ENCODE peak calls at places on chromosomes 1 and 21, in six cellular contexts. One of them, this sample, is unnamed.

GRCh38 chr1:10489291-10490055 is 14.7 kb downstream of the PEX14 start:
- DNase-seq in CD8-positive, alpha-beta memory T cell: no peak
- DNase-seq in thoracic aorta: no peak
- DNase-seq in caudate nucleus: no peak
- DNase-seq in pancreas: no peak
- DNase-seq in RWPE1: no peak
- DNase-seq in this sample: no peak

GRCh38 chr1:201536542-201536941 is 2.4 kb upstream of the NAV1 start:
- DNase-seq in CD8-positive, alpha-beta memory T cell: no peak
- DNase-seq in thoracic aorta: no peak
- DNase-seq in caudate nucleus: no peak
- DNase-seq in pancreas: no peak
- DNase-seq in RWPE1: peak
- DNase-seq in this sample: no peak

GRCh38 chr1:36134805-36135339 is 9.8 kb upstream of the COL8A2 start:
- DNase-seq in CD8-positive, alpha-beta memory T cell: no peak
- DNase-seq in thoracic aorta: peak
- DNase-seq in caudate nucleus: peak
- DNase-seq in pancreas: no peak
- DNase-seq in RWPE1: peak
- DNase-seq in this sample: no peak

GRCh38 chr21:35563885-35564451 is 496.4 kb downstream of the SETD4 start:
- DNase-seq in CD8-positive, alpha-beta memory T cell: no peak
- DNase-seq in thoracic aorta: peak
- DNase-seq in caudate nucleus: no peak
- DNase-seq in pancreas: no peak
- DNase-seq in RWPE1: no peak
- DNase-seq in this sample: no peak

GRCh38 chr1:105485207-105485606 is 1571.3 kb upstream of the PRMT6 start:
- DNase-seq in CD8-positive, alpha-beta memory T cell: no peak
- DNase-seq in thoracic aorta: no peak
- DNase-seq in caudate nucleus: no peak
- DNase-seq in pancreas: no peak
- DNase-seq in RWPE1: peak
- DNase-seq in this sample: no peak

GRCh38 chr1:3319874-3320245 is 134.6 kb upstream of the ARHGEF16 start:
- DNase-seq in CD8-positive, alpha-beta memory T cell: no peak
- DNase-seq in thoracic aorta: no peak
- DNase-seq in caudate nucleus: no peak
- DNase-seq in pancreas: no peak
- DNase-seq in RWPE1: peak
- DNase-seq in this sample: no peak

GRCh38 chr1:59695301-59695700 is 119.4 kb upstream of the HOOK1 start:
- DNase-seq in CD8-positive, alpha-beta memory T cell: no peak
- DNase-seq in thoracic aorta: no peak
- DNase-seq in caudate nucleus: no peak
- DNase-seq in pancreas: no peak
- DNase-seq in RWPE1: no peak
- DNase-seq in this sample: no peak

GRCh38 chr1:168112673-168113305 is 23.9 kb downstream of the GPR161 start:
- DNase-seq in CD8-positive, alpha-beta memory T cell: no peak
- DNase-seq in thoracic aorta: no peak
- DNase-seq in caudate nucleus: no peak
- DNase-seq in pancreas: peak
- DNase-seq in RWPE1: peak
- DNase-seq in this sample: peak

GRCh38 chr1:231931846-231932454 is 305.4 kb downstream of the DISC1 start:
- DNase-seq in CD8-positive, alpha-beta memory T cell: peak
- DNase-seq in thoracic aorta: no peak
- DNase-seq in caudate nucleus: no peak
- DNase-seq in pancreas: no peak
- DNase-seq in RWPE1: no peak
- DNase-seq in this sample: no peak

GRCh38 chr1:226602186-226603029 is 53.8 kb downstream of the STUM start:
- DNase-seq in CD8-positive, alpha-beta memory T cell: no peak
- DNase-seq in thoracic aorta: no peak
- DNase-seq in caudate nucleus: no peak
- DNase-seq in pancreas: no peak
- DNase-seq in RWPE1: peak
- DNase-seq in this sample: peak

GRCh38 chr1:18998016-18998724 is 41.7 kb upstream of the IFFO2 start:
- DNase-seq in CD8-positive, alpha-beta memory T cell: no peak
- DNase-seq in thoracic aorta: no peak
- DNase-seq in caudate nucleus: no peak
- DNase-seq in pancreas: no peak
- DNase-seq in RWPE1: peak
- DNase-seq in this sample: no peak

GRCh38 chr1:4605158-4605557 is 49.3 kb upstream of the AJAP1 start:
- DNase-seq in CD8-positive, alpha-beta memory T cell: no peak
- DNase-seq in thoracic aorta: no peak
- DNase-seq in caudate nucleus: no peak
- DNase-seq in pancreas: no peak
- DNase-seq in RWPE1: no peak
- DNase-seq in this sample: no peak

GRCh38 chr1:115814685-115815398 is 26.1 kb downstream of the NHLH2 start:
- DNase-seq in CD8-positive, alpha-beta memory T cell: no peak
- DNase-seq in thoracic aorta: no peak
- DNase-seq in caudate nucleus: no peak
- DNase-seq in pancreas: no peak
- DNase-seq in RWPE1: peak
- DNase-seq in this sample: no peak

GRCh38 chr1:245332085-245332484 is 177.3 kb downstream of the KIF26B start:
- DNase-seq in CD8-positive, alpha-beta memory T cell: no peak
- DNase-seq in thoracic aorta: no peak
- DNase-seq in caudate nucleus: no peak
- DNase-seq in pancreas: no peak
- DNase-seq in RWPE1: no peak
- DNase-seq in this sample: no peak

GRCh38 chr1:184890539-184890973 is 83.8 kb downstream of the NIBAN1 start:
- DNase-seq in CD8-positive, alpha-beta memory T cell: peak
- DNase-seq in thoracic aorta: peak
- DNase-seq in caudate nucleus: no peak
- DNase-seq in pancreas: no peak
- DNase-seq in RWPE1: no peak
- DNase-seq in this sample: no peak

GRCh38 chr1:170533331-170533730 is 1.4 kb downstream of the GORAB start:
- DNase-seq in CD8-positive, alpha-beta memory T cell: no peak
- DNase-seq in thoracic aorta: no peak
- DNase-seq in caudate nucleus: no peak
- DNase-seq in pancreas: no peak
- DNase-seq in RWPE1: no peak
- DNase-seq in this sample: no peak

GRCh38 chr21:30714946-30715345 is 3.6 kb downstream of the KRTAP21-3 start:
- DNase-seq in CD8-positive, alpha-beta memory T cell: no peak
- DNase-seq in thoracic aorta: no peak
- DNase-seq in caudate nucleus: no peak
- DNase-seq in pancreas: no peak
- DNase-seq in RWPE1: no peak
- DNase-seq in this sample: no peak

GRCh38 chr1:5504364-5504740 is 487.9 kb downstream of the NPHP4 start:
- DNase-seq in CD8-positive, alpha-beta memory T cell: no peak
- DNase-seq in thoracic aorta: no peak
- DNase-seq in caudate nucleus: no peak
- DNase-seq in pancreas: no peak
- DNase-seq in RWPE1: no peak
- DNase-seq in this sample: no peak

GRCh38 chr1:110003747-110004428 is 19.3 kb downstream of the AHCYL1 start:
- DNase-seq in CD8-positive, alpha-beta memory T cell: no peak
- DNase-seq in thoracic aorta: peak
- DNase-seq in caudate nucleus: no peak
- DNase-seq in pancreas: peak
- DNase-seq in RWPE1: peak
- DNase-seq in this sample: peak

GRCh38 chr1:12475947-12476346 is 142.1 kb downstream of the DHRS3 start:
- DNase-seq in CD8-positive, alpha-beta memory T cell: peak
- DNase-seq in thoracic aorta: no peak
- DNase-seq in caudate nucleus: no peak
- DNase-seq in pancreas: no peak
- DNase-seq in RWPE1: no peak
- DNase-seq in this sample: no peak

GRCh38 chr1:12472798-12473551 is 145.0 kb downstream of the DHRS3 start:
- DNase-seq in CD8-positive, alpha-beta memory T cell: peak
- DNase-seq in thoracic aorta: no peak
- DNase-seq in caudate nucleus: no peak
- DNase-seq in pancreas: no peak
- DNase-seq in RWPE1: no peak
- DNase-seq in this sample: no peak

GRCh38 chr1:12475158-12475934 is 142.7 kb downstream of the DHRS3 start:
- DNase-seq in CD8-positive, alpha-beta memory T cell: no peak
- DNase-seq in thoracic aorta: no peak
- DNase-seq in caudate nucleus: no peak
- DNase-seq in pancreas: no peak
- DNase-seq in RWPE1: no peak
- DNase-seq in this sample: no peak

GRCh38 chr1:12472410-12472797 is 145.6 kb downstream of the DHRS3 start:
- DNase-seq in CD8-positive, alpha-beta memory T cell: no peak
- DNase-seq in thoracic aorta: no peak
- DNase-seq in caudate nucleus: no peak
- DNase-seq in pancreas: no peak
- DNase-seq in RWPE1: no peak
- DNase-seq in this sample: no peak

DNA sequence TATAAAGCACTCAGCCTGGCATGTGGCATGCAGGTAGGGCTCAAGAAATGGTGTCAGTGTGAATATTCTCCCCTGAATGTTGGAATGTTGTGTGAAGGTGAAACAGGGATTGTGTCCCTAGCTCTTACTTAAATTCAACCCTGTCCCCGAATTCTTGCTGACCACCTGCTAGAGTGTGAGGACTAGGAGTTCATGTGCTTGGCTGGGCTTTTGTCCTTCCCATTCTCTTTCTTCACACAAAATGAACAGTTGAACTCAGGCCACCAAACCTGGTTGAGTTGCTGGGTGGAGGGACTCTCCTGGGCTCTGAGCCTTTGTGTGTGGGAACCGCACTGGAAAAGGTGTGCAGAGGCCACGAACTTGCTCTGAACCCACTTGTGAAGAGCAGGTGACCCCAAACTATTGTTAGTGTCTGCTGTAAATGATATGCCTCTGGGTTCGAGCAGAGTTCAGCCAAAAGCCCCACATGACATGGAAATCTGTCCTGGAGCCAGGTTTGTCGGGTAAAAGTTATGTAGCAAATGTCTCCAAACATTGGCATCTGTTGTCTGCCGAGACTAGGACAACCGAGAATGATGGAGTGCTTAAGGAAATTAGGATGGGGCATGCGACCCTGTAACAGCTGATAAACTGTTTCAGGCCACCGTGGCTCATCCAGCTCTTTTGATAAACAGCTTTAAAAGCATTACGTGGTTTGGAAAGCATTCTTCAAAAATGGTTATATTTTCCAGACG is 144.2 kb downstream of the DHRS3 start:
- DNase-seq in CD8-positive, alpha-beta memory T cell: no peak
- DNase-seq in thoracic aorta: no peak
- DNase-seq in caudate nucleus: no peak
- DNase-seq in pancreas: no peak
- DNase-seq in RWPE1: no peak
- DNase-seq in this sample: no peak
- H3K27ac ChIP-seq in CD8-positive, alpha-beta memory T cell: peak
- H3K27ac ChIP-seq in thoracic aorta: peak
- H3K27ac ChIP-seq in caudate nucleus: no peak
- H3K27ac ChIP-seq in pancreas: peak
- H3K27ac ChIP-seq in RWPE1: no peak
- H3K27ac ChIP-seq in this sample: peak

GRCh38 chr1:33723251-33723650 is 140.6 kb upstream of the HMGB4 start:
- DNase-seq in CD8-positive, alpha-beta memory T cell: no peak
- DNase-seq in thoracic aorta: no peak
- DNase-seq in caudate nucleus: no peak
- DNase-seq in pancreas: no peak
- DNase-seq in RWPE1: no peak
- DNase-seq in this sample: no peak

GRCh38 chr1:33724348-33724747 is 139.5 kb upstream of the HMGB4 start:
- DNase-seq in CD8-positive, alpha-beta memory T cell: no peak
- DNase-seq in thoracic aorta: no peak
- DNase-seq in caudate nucleus: no peak
- DNase-seq in pancreas: no peak
- DNase-seq in RWPE1: no peak
- DNase-seq in this sample: no peak

GRCh38 chr1:33727310-33727709 is 136.6 kb upstream of the HMGB4 start:
- DNase-seq in CD8-positive, alpha-beta memory T cell: no peak
- DNase-seq in thoracic aorta: no peak
- DNase-seq in caudate nucleus: no peak
- DNase-seq in pancreas: no peak
- DNase-seq in RWPE1: no peak
- DNase-seq in this sample: no peak

GRCh38 chr1:33726274-33726804 is 137.5 kb upstream of the HMGB4 start:
- DNase-seq in CD8-positive, alpha-beta memory T cell: no peak
- DNase-seq in thoracic aorta: no peak
- DNase-seq in caudate nucleus: no peak
- DNase-seq in pancreas: no peak
- DNase-seq in RWPE1: no peak
- DNase-seq in this sample: no peak

DNA sequence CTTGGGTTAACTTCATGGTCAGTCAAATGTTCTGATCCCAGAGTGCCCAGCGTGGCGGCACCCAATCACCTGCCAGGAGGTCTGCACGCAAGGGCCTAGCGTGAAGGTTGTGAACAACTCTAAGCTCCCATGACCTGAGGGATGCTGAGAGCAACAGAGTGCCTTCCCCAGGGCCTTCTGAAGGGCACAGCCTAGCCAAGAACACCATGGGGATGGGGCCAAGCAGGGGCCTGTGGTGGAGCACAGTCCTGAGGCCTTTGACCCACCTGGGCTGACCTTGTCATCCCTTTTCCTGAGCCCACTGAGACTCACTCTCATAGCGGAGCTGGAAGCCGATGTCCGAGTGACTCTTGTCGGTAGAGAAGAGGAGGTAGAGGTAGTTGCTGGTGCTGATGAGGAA is 138.8 kb upstream of the HMGB4 start:
- DNase-seq in CD8-positive, alpha-beta memory T cell: no peak
- DNase-seq in thoracic aorta: no peak
- DNase-seq in caudate nucleus: no peak
- DNase-seq in pancreas: no peak
- DNase-seq in RWPE1: no peak
- DNase-seq in this sample: no peak
- H3K27ac ChIP-seq in CD8-positive, alpha-beta memory T cell: no peak
- H3K27ac ChIP-seq in thoracic aorta: no peak
- H3K27ac ChIP-seq in caudate nucleus: no peak
- H3K27ac ChIP-seq in pancreas: no peak
- H3K27ac ChIP-seq in RWPE1: no peak
- H3K27ac ChIP-seq in this sample: no peak

DNA sequence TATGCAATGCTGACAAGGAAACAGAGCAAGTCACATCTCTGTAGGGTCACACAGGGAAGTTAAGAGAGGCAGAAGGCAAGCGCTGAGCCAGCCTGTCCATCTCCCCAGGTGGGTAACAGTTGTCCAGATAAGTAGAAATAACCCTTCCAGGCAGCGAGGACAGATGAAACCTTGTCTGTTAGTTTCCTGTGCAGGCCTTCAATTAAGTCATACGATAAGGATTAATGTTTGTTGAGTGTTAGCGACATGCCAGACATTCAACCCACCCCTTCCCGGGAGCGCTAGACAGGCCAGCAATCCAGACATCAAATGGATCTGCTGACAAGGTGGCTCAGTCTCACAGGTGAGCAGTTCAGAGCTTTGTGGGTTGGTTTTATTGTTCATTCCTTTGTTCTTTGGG is 221.5 kb upstream of the FMN2 start:
- DNase-seq in CD8-positive, alpha-beta memory T cell: no peak
- DNase-seq in thoracic aorta: no peak
- DNase-seq in caudate nucleus: no peak
- DNase-seq in pancreas: no peak
- DNase-seq in RWPE1: no peak
- DNase-seq in this sample: no peak
- H3K27ac ChIP-seq in CD8-positive, alpha-beta memory T cell: no peak
- H3K27ac ChIP-seq in thoracic aorta: no peak
- H3K27ac ChIP-seq in caudate nucleus: no peak
- H3K27ac ChIP-seq in pancreas: no peak
- H3K27ac ChIP-seq in RWPE1: no peak
- H3K27ac ChIP-seq in this sample: no peak

GRCh38 chr1:40381268-40382109 is 8.0 kb downstream of the SMAP2 start:
- DNase-seq in CD8-positive, alpha-beta memory T cell: peak
- DNase-seq in thoracic aorta: no peak
- DNase-seq in caudate nucleus: no peak
- DNase-seq in pancreas: no peak
- DNase-seq in RWPE1: no peak
- DNase-seq in this sample: no peak
- H3K27ac ChIP-seq in CD8-positive, alpha-beta memory T cell: peak
- H3K27ac ChIP-seq in thoracic aorta: peak
- H3K27ac ChIP-seq in caudate nucleus: peak
- H3K27ac ChIP-seq in pancreas: peak
- H3K27ac ChIP-seq in RWPE1: no peak
- H3K27ac ChIP-seq in this sample: peak